ENCODE peak calls at places on chromosomes 4 and X, in ten cellular contexts. Y is heart left ventricle, Q is IMR-90, V is cardiac muscle cell, N is colonic mucosa, A is tibial nerve, G is psoas muscle, K is suprapubic skin, I is SJSA1, R is ascending aorta. S is an unnamed sample. For H3K4me1, the result is how much of the 10 kb centered on the place peaks cover.

GRCh38 chr4:21848001-21848400 is 100.6 kb downstream of the KCNIP4 start:
- DNase-seq in Y (no peak), Q (no peak), V (peak), N (no peak), A (no peak), G (no peak), K (no peak), I (no peak), R (no peak), S (no peak)

GRCh38 chrX:71603618-71604017 is 14.7 kb downstream of the CXCR3 start:
- DNase-seq in Y (no peak), Q (peak), V (no peak), N (no peak), A (no peak), G (no peak), K (no peak), I (no peak), R (no peak), S (no peak)

GRCh38 chr4:117085185-117085701 is at the start of gene TRAM1L1:
- DNase-seq in Y (peak), Q (peak), V (peak), N (peak), A (no peak), G (peak), K (peak), I (peak), R (peak), S (no peak)

GRCh38 chr4:187692626-187693025 is 302.9 kb upstream of the ZFP42 start:
- DNase-seq in Y (no peak), Q (no peak), V (no peak), N (no peak), A (no peak), G (no peak), K (no peak), I (no peak), R (no peak), S (no peak)

GRCh38 chr4:145709843-145710242 is 29.9 kb downstream of the C4orf51 start:
- DNase-seq in Y (no peak), Q (peak), V (no peak), N (no peak), A (no peak), G (no peak), K (no peak), I (peak), R (no peak), S (no peak)

GRCh38 chr4:173169178-173169427 is 492 bp downstream of the GALNT7 start:
- DNase-seq in Y (no peak), Q (no peak), V (no peak), N (no peak), A (no peak), G (no peak), K (no peak), I (no peak), R (no peak), S (no peak)

GRCh38 chrX:65685112-65685511 is 17.7 kb downstream of the MSN start:
- DNase-seq in Y (no peak), Q (no peak), V (no peak), N (no peak), A (no peak), G (no peak), K (no peak), I (no peak), R (no peak), S (no peak)

GRCh38 chr4:66658809-66659208 is 886.5 kb downstream of the CENPC start:
- DNase-seq in Y (no peak), Q (no peak), V (no peak), N (no peak), A (no peak), G (no peak), K (no peak), I (no peak), R (no peak), S (no peak)

GRCh38 chr4:28469886-28470285 is 1609.2 kb downstream of the STIM2 start:
- DNase-seq in Y (no peak), Q (peak), V (no peak), N (no peak), A (no peak), G (no peak), K (no peak), I (no peak), R (no peak), S (no peak)

GRCh38 chrX:136130931-136131843 is 16.1 kb upstream of the FHL1 start:
- DNase-seq in Y (no peak), Q (peak), V (no peak), N (no peak), A (no peak), G (no peak), K (no peak), I (peak), R (no peak), S (no peak)

GRCh38 chr4:148834804-148835598 is 392.8 kb upstream of the NR3C2 start:
- DNase-seq in Y (no peak), Q (peak), V (peak), N (no peak), A (no peak), G (no peak), K (no peak), I (no peak), R (no peak), S (no peak)

GRCh38 chrX:108310511-108310910 is 127.7 kb downstream of the COL4A6 start:
- DNase-seq in Y (no peak), Q (peak), V (no peak), N (no peak), A (no peak), G (no peak), K (no peak), I (no peak), R (no peak), S (no peak)

GRCh38 chrX:108304210-108304609 is 134.0 kb downstream of the COL4A6 start:
- DNase-seq in Y (no peak), Q (peak), V (peak), N (no peak), A (no peak), G (no peak), K (no peak), I (no peak), R (no peak), S (no peak)

GRCh38 chrX:108309144-108309543 is 129.1 kb downstream of the COL4A6 start:
- DNase-seq in Y (no peak), Q (peak), V (no peak), N (no peak), A (no peak), G (no peak), K (no peak), I (peak), R (no peak), S (no peak)

GRCh38 chrX:108306086-108306485 is 132.1 kb downstream of the COL4A6 start:
- DNase-seq in Y (no peak), Q (no peak), V (no peak), N (no peak), A (no peak), G (no peak), K (no peak), I (no peak), R (no peak), S (no peak)

DNA sequence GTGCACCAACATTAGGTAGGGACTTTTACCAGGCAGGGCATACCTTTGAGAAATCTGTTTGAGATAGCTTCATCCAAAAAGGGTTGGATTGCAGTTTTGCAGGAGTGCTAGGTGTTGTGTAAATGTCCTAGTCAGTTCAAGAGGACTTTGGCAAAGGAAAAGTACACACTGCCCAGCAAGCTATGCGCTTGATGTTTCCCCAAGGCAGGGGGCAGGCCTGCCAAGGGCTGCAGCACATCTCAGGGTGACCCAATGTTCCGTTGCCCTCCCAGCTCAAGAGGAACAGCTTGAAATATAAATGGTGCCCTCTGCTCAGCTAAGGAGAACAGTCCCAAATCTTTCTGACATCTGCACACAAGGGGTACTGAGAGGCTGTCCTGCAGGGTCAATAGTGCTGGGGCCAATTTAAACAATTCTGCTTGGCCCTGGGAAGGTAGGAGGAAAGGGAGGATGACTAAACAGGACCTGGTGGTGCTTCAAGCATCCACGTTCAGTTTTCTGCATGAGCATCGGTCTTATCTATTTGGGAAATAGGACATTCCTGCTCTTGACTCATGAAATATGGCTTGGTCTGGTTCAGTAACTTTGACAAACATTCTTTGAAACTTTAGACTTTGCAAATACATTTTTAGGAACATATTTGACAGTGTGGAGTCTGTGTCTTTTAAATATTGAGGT is 130.7 kb downstream of the COL4A6 start:
- DNase-seq in Y (peak), Q (peak), V (no peak), N (no peak), A (no peak), G (peak), K (no peak), I (no peak), R (no peak), S (no peak)
- H3K4me1 ChIP-seq in Y (under half), Q (under half), V (half or more), N (under half), A (under half), G (under half), K (under half), I (under half), R (under half), S (under half)

GRCh38 chrX:68847172-68847571 is 18.4 kb downstream of the EFNB1 start:
- DNase-seq in Y (no peak), Q (no peak), V (no peak), N (no peak), A (no peak), G (no peak), K (no peak), I (no peak), R (no peak), S (no peak)

GRCh38 chrX:68852046-68852445 is 23.2 kb downstream of the EFNB1 start:
- DNase-seq in Y (no peak), Q (no peak), V (no peak), N (no peak), A (no peak), G (no peak), K (no peak), I (no peak), R (no peak), S (no peak)

GRCh38 chrX:68853665-68854251 is 24.9 kb downstream of the EFNB1 start:
- DNase-seq in Y (no peak), Q (no peak), V (no peak), N (no peak), A (no peak), G (no peak), K (no peak), I (no peak), R (no peak), S (no peak)

GRCh38 chrX:68848189-68848940 is 19.5 kb downstream of the EFNB1 start:
- DNase-seq in Y (no peak), Q (no peak), V (no peak), N (peak), A (no peak), G (no peak), K (no peak), I (no peak), R (no peak), S (no peak)

GRCh38 chrX:68851082-68851481 is 22.3 kb downstream of the EFNB1 start:
- DNase-seq in Y (no peak), Q (no peak), V (peak), N (no peak), A (no peak), G (no peak), K (no peak), I (no peak), R (no peak), S (no peak)
- H3K4me1 ChIP-seq in Y (under half), Q (under half), V (under half), N (under half), A (under half), G (under half), K (under half), I (under half), R (under half), S (under half)

DNA sequence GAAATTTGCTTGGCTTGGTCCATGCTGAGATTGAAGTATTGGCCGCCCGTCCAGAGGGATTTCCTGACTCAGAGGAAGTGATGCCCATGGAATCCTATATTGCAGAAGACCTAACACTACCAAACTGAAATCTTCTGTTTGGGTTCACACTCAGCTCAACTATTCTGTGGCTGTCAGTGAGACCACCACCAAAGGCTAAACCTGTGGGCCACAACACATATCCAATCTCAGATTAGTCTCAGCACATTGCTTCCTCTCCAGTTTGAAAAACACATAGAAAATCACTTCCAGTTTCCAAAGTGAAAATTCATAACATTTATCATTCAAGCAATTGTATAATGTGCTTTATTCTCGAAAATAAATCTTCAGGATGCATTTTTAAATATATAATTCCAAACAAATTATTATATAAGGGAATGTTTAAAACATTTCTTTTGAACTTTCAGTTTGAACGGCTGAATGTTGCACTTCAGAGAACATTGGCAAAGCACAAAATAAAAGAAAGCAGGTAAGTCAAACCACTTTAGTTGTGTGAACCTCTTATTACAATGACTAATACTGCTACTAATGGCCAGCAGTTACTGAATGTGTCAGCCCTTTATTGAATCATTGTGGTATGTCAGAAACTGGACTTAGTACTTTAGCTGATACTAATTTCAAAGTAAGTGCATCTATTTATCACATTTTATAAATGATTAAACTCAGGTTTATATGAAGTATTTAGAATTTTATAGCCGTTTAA is 37.0 kb downstream of the GUCY1A1 start:
- DNase-seq in Y (no peak), Q (peak), V (no peak), N (no peak), A (no peak), G (no peak), K (no peak), I (no peak), R (no peak), S (no peak)
- H3K4me1 ChIP-seq in Y (under half), Q (under half), V (half or more), N (under half), A (under half), G (under half), K (under half), I (under half), R (under half), S (under half)

DNA sequence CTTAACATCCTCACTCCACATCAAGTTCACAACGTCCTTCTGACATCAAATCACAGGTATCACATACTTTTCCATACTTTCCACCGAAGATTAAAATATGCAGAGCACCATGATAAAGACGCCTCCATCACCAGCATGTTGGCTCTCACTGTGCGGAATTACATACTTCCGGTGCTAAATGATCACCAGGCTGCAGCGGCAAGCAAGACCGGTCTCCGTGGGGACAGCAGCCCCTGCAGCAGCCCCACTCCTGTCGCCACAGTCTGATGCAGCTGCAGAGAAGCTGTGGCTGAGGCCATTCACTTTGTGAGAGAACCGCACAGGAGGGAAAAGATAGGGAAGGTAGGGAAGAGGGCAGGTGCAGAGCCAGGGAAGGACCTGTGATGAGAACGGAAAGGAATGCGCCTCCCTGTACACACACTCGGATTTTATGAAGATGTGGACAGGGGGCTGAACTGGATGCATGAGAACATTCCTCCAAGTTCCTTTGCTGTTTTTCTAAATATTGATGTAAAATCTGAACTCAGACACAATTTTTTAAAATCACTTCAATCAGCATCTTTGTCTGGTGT is 38.3 kb downstream of the AFAP1 start:
- DNase-seq in Y (no peak), Q (no peak), V (no peak), N (no peak), A (no peak), G (no peak), K (no peak), I (no peak), R (no peak), S (no peak)
- H3K4me1 ChIP-seq in Y (under half), Q (under half), V (half or more), N (under half), A (under half), G (under half), K (under half), I (under half), R (under half), S (under half)

GRCh38 chrX:41452565-41452964 is 5.4 kb downstream of the NYX start:
- DNase-seq in Y (no peak), Q (peak), V (no peak), N (no peak), A (no peak), G (no peak), K (no peak), I (peak), R (no peak), S (no peak)
- H3K4me1 ChIP-seq in Y (under half), Q (under half), V (under half), N (under half), A (under half), G (under half), K (under half), I (under half), R (under half), S (under half)

S was measured in CD8-positive, alpha-beta memory T cell.